ENCODE peak calls at places on chromosomes 13 and 19, in seven cellular contexts. U is spleen, V is endothelial cell of umbilical vein, W is heart right ventricle, K is astrocyte, S is AG09309, Y is cardiac fibroblast. M is an unnamed sample.

GRCh38 chr19:40283414-40284250 is 1.5 kb downstream of the AKT2 start:
- DNase-seq in U (peak), V (peak), W (no peak), K (no peak), S (no peak), Y (peak), M (peak)

GRCh38 chr19:6718741-6719539 is 1.5 kb downstream of the C3 start:
- DNase-seq in U (no peak), V (no peak), W (no peak), K (no peak), S (no peak), Y (peak), M (no peak)

GRCh38 chr13:27450921-27451461 is 627 bp upstream of the MTIF3 start:
- DNase-seq in U (peak), V (peak), W (peak), K (peak), S (no peak), Y (peak), M (peak)

GRCh38 chr13:76223999-76224398 is 587.9 kb downstream of the LMO7 start:
- DNase-seq in U (no peak), V (no peak), W (no peak), K (no peak), S (no peak), Y (no peak), M (no peak)

GRCh38 chr13:79679334-79679733 is 198.4 kb downstream of the NDFIP2 start:
- DNase-seq in U (no peak), V (peak), W (peak), K (peak), S (peak), Y (peak), M (peak)

GRCh38 chr13:49791214-49791752 is 1.2 kb downstream of the KPNA3 start:
- DNase-seq in U (no peak), V (peak), W (no peak), K (peak), S (no peak), Y (peak), M (peak)

GRCh38 chr13:30256713-30257432 is 50.5 kb downstream of the KATNAL1 start:
- DNase-seq in U (no peak), V (no peak), W (no peak), K (no peak), S (peak), Y (peak), M (no peak)

GRCh38 chr13:114147803-114148520 is 15.5 kb upstream of the RASA3 start:
- DNase-seq in U (no peak), V (no peak), W (no peak), K (no peak), S (no peak), Y (no peak), M (no peak)

GRCh38 chr19:42284641-42285341 is 15.7 kb downstream of the CIC start:
- DNase-seq in U (peak), V (peak), W (peak), K (no peak), S (no peak), Y (no peak), M (peak)

GRCh38 chr19:35144600-35145436 is 1.8 kb downstream of the FXYD7 start:
- DNase-seq in U (no peak), V (no peak), W (no peak), K (no peak), S (no peak), Y (no peak), M (peak)

GRCh38 chr19:45815501-45816216 is 551 bp upstream of the RSPH6A start:
- DNase-seq in U (no peak), V (peak), W (peak), K (no peak), S (no peak), Y (no peak), M (no peak)
- H3K4me3 ChIP-seq in U (peak), V (peak), W (peak), K (no peak), S (no peak), Y (no peak), M (no peak)

GRCh38 chr19:681029-681626 is 4.9 kb downstream of the FSTL3 start:
- DNase-seq in U (peak), V (no peak), W (peak), K (no peak), S (peak), Y (peak), M (no peak)
- H3K4me3 ChIP-seq in U (peak), V (no peak), W (no peak), K (peak), S (peak), Y (no peak), M (peak)

GRCh38 chr13:77478645-77478997 is 56.9 kb upstream of the SCEL start:
- DNase-seq in U (no peak), V (no peak), W (no peak), K (no peak), S (no peak), Y (no peak), M (no peak)

GRCh38 chr13:77476456-77476855 is 59.0 kb upstream of the SCEL start:
- DNase-seq in U (no peak), V (no peak), W (no peak), K (no peak), S (no peak), Y (no peak), M (no peak)

GRCh38 chr13:77477299-77477848 is 58.1 kb upstream of the SCEL start:
- DNase-seq in U (no peak), V (no peak), W (no peak), K (peak), S (no peak), Y (no peak), M (no peak)

GRCh38 chr13:77479326-77479725 is 56.2 kb upstream of the SCEL start:
- DNase-seq in U (no peak), V (no peak), W (no peak), K (no peak), S (no peak), Y (no peak), M (no peak)

DNA sequence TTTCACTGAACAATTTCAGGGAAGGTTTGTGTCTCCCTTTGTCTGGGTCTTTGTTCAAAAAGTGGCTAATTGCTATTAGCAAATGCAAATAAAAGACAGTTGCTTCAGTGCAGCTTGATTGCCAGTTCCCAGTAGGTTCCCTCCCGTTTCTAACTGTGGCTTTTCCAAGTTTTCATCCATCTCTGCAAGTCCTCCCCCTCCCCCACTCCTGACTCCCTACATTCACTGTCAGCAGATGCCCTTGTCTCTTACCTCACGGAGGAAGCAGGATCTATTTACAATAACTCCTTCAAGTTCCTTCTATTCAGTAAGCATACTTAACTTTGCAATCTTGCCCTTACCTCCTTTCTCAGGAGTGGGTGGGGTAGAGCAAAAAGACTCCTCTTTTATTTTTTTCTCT is 55.4 kb upstream of the SCEL start:
- DNase-seq in U (no peak), V (no peak), W (no peak), K (no peak), S (no peak), Y (peak), M (no peak)
- H3K4me3 ChIP-seq in U (no peak), V (no peak), W (no peak), K (no peak), S (no peak), Y (no peak), M (no peak)

GRCh38 chr19:55441319-55441691 is 1.8 kb downstream of the SHISA7 start:
- DNase-seq in U (no peak), V (no peak), W (no peak), K (no peak), S (no peak), Y (no peak), M (no peak)

GRCh38 chr19:55439052-55439451 is 4.0 kb downstream of the SHISA7 start:
- DNase-seq in U (no peak), V (no peak), W (no peak), K (no peak), S (no peak), Y (no peak), M (no peak)

GRCh38 chr19:55441692-55442321 is 1.3 kb downstream of the SHISA7 start:
- DNase-seq in U (no peak), V (no peak), W (no peak), K (no peak), S (no peak), Y (no peak), M (peak)

GRCh38 chr19:55442372-55443044 is 592 bp downstream of the SHISA7 start:
- DNase-seq in U (no peak), V (no peak), W (no peak), K (no peak), S (no peak), Y (no peak), M (no peak)

GRCh38 chr19:55440411-55441105 is 2.5 kb downstream of the SHISA7 start:
- DNase-seq in U (no peak), V (no peak), W (no peak), K (no peak), S (no peak), Y (no peak), M (no peak)
- H3K4me3 ChIP-seq in U (no peak), V (no peak), W (no peak), K (no peak), S (no peak), Y (no peak), M (no peak)

DNA sequence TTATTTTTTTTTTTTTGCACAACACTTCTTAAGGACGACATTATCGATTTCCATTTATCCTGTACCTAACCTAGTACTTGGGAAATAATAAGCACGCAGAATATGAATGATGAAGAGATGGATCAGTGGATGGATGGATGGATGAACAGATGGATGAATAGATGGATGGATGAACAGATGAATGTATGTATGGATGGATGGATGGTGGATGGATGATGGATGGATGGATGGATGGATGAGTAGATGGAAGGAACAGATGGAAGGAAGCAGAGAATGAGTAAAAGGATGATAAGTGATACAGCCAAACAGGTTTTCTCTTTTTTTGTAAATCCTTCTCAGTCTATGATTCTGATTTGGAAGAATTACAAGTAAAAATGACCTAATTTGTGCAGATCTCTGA is 166.9 kb downstream of the COL4A1 start:
- DNase-seq in U (no peak), V (no peak), W (no peak), K (no peak), S (no peak), Y (no peak), M (no peak)
- H3K4me3 ChIP-seq in U (no peak), V (no peak), W (no peak), K (no peak), S (no peak), Y (no peak), M (no peak)

GRCh38 chr13:101397742-101398141 is 18.6 kb downstream of the NALCN start:
- DNase-seq in U (no peak), V (peak), W (no peak), K (peak), S (no peak), Y (peak), M (no peak)
- H3K4me3 ChIP-seq in U (no peak), V (no peak), W (no peak), K (no peak), S (no peak), Y (no peak), M (no peak)

GRCh38 chr13:45055198-45055901 is 65.0 kb upstream of the GTF2F2 start:
- DNase-seq in U (no peak), V (peak), W (no peak), K (peak), S (peak), Y (peak), M (no peak)
- H3K4me3 ChIP-seq in U (no peak), V (no peak), W (no peak), K (peak), S (no peak), Y (no peak), M (no peak)